ENCODE peak calls at places on chromosome 13, in nine cellular contexts. U is tibial artery; V is CD8-positive, alpha-beta memory T cell; N is CD4-positive, alpha-beta T cell; K is PC-3; W is esophagus squamous epithelium; H is left ventricle myocardium inferior; Y is mammary epithelial cell; T is neuronal stem cell. F is an unnamed sample.

GRCh38 chr13:78978381-78978998 is 319.5 kb upstream of the OBI1 start:
- DNase-seq in U (no peak), V (peak; percentile 3), N (no peak), K (peak; percentile 68), W (peak; percentile 0), H (no peak), Y (peak; percentile 37), T (peak; percentile 54), F (no peak)

GRCh38 chr13:64819081-64819480 is 2411.1 kb downstream of the PCDH9 start:
- DNase-seq in U (no peak), V (no peak), N (no peak), K (no peak), W (no peak), H (no peak), Y (no peak), T (no peak), F (no peak)

GRCh38 chr13:61202042-61202441 is 213.6 kb downstream of the PCDH20 start:
- DNase-seq in U (no peak), V (no peak), N (no peak), K (no peak), W (no peak), H (no peak), Y (no peak), T (no peak), F (no peak)

GRCh38 chr13:57644106-57644505 is 12.6 kb downstream of the PCDH17 start:
- DNase-seq in U (no peak), V (no peak), N (no peak), K (no peak), W (no peak), H (no peak), Y (no peak), T (no peak), F (no peak)

GRCh38 chr13:45219938-45220375 is 19.1 kb upstream of the KCTD4 start:
- DNase-seq in U (no peak), V (no peak), N (no peak), K (peak; percentile 93), W (no peak), H (no peak), Y (peak; percentile 98), T (no peak), F (no peak)

GRCh38 chr13:20465218-20465879 is 60.3 kb downstream of the CRYL1 start:
- DNase-seq in U (no peak), V (no peak), N (no peak), K (peak; percentile 75), W (no peak), H (no peak), Y (peak; percentile 28), T (no peak), F (no peak)

GRCh38 chr13:78595458-78595818 is 7.9 kb downstream of the POU4F1 start:
- DNase-seq in U (no peak), V (no peak), N (no peak), K (no peak), W (no peak), H (no peak), Y (no peak), T (no peak), F (no peak)

GRCh38 chr13:98599502-98600328 is 22.8 kb upstream of the STK24 start:
- DNase-seq in U (no peak), V (no peak), N (no peak), K (no peak), W (no peak), H (no peak), Y (no peak), T (peak; percentile 23), F (no peak)

GRCh38 chr13:27622102-27622820 is 569 bp downstream of the POLR1D start:
- DNase-seq in U (no peak), V (no peak), N (no peak), K (peak; percentile 5), W (no peak), H (no peak), Y (no peak), T (no peak), F (no peak)

GRCh38 chr13:47904891-47905290 is 96.2 kb downstream of the SUCLA2 start:
- DNase-seq in U (no peak), V (no peak), N (no peak), K (no peak), W (no peak), H (no peak), Y (no peak), T (no peak), F (no peak)

GRCh38 chr13:21837841-21838551 is 167.1 kb downstream of the FGF9 start:
- DNase-seq in U (no peak), V (no peak), N (no peak), K (no peak), W (no peak), H (no peak), Y (no peak), T (no peak), F (no peak)

GRCh38 chr13:78376822-78377221 is 226.5 kb downstream of the POU4F1 start:
- DNase-seq in U (no peak), V (no peak), N (no peak), K (no peak), W (no peak), H (no peak), Y (no peak), T (no peak), F (no peak)

GRCh38 chr13:107743100-107743499 is 472.2 kb downstream of the LIG4 start:
- DNase-seq in U (no peak), V (no peak), N (no peak), K (peak; percentile 32), W (no peak), H (no peak), Y (no peak), T (no peak), F (no peak)

GRCh38 chr13:107742544-107742943 is 472.8 kb downstream of the LIG4 start:
- DNase-seq in U (no peak), V (no peak), N (no peak), K (no peak), W (no peak), H (no peak), Y (no peak), T (no peak), F (no peak)

GRCh38 chr13:107743983-107744382 is 471.4 kb downstream of the LIG4 start:
- DNase-seq in U (no peak), V (no peak), N (no peak), K (peak; percentile 27), W (no peak), H (no peak), Y (no peak), T (no peak), F (no peak)

DNA sequence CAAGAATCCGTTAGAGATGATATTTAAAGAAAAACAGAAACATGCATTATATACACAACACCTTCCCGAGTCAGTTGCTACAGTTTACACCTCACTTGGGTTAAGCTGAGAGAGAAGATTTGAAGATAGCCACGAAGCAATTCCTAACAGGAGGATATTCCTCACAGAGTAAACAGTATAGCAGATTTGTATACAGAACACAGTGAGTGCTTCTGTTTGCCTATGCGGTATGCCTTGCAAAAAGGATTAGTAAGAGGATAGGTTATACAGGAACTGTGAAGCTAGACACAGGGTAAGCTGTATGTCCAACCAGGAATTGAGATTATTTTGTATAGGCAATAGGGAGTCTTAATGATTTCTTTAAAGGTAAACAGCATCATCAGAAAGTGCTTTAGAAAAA is 471.8 kb downstream of the LIG4 start:
- DNase-seq in U (no peak), V (no peak), N (no peak), K (peak; percentile 71), W (no peak), H (no peak), Y (no peak), T (no peak), F (no peak)
- H3K27ac ChIP-seq in U (no peak overlapping the region), V (no peak overlapping the region), N (no peak overlapping the region), K (peak overlapping the region; percentile 68), W (no peak overlapping the region), H (no peak overlapping the region), Y (no peak overlapping the region), T (no peak overlapping the region), F (no peak overlapping the region)

DNA sequence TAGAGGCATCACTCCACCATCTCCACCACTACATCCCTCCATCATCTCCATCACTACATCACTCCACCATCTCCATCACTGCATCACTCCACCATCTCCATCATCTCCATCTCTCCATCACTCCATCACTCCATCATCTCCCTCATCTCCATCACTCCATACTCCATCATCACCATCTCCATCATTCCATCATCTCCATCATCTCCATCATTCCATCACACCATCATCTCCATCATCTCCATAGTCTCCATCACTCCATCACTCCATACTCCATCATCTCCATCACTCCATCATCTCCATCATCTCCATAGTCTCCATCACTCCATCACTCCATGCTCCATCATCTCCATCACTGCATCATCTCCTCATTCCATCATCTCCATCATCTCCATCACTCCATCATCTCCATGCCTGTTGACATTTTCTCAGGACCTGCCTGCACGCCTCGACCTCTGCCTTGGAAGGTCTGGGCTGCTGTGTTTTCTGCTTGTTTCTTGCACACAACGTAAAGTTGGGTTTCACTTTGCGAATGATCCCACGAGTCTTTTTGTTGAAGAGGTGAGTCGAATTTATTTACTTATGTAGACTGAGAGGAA is 21.2 kb upstream of the RASA3 start:
- DNase-seq in U (no peak), V (no peak), N (no peak), K (no peak), W (no peak), H (no peak), Y (no peak), T (no peak), F (no peak)
- H3K27ac ChIP-seq in U (peak overlapping the region; percentile 18), V (no peak overlapping the region), N (no peak overlapping the region), K (no peak overlapping the region), W (no peak overlapping the region), H (no peak overlapping the region), Y (no peak overlapping the region), T (no peak overlapping the region), F (no peak overlapping the region)

DNA sequence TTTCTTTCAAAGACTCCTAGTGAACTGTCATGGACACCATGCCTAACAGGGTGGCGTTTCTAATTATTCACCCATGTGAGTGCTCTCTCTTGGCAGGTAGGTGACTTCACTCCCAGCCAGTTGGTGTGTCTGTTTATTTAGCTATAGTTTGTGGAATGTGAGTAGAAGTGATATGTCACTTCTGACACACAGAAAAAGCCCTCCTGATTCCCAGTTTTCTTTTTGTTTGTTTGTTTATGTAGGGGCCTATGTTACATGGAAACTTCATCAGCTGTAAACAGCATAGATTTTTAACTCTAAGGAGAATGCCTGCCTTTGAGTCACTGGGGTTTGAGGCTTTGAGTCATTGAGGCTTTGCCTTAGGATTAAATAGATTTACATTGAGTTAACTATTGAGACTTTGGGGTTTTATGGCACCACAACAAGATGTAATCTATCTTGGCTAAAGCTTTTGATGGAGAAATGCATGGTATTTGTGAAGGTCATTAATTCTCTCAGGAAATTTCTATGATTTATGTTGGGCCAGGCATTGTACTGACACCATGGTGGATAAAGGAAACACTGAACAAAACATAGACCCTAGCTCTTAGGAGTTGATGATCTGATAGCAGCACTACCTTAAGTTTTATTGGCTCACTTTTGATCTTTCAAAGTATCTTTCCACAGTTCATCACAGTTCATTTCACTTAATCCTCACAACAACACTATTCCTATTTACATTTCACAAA is 45.3 kb downstream of the UFM1 start:
- DNase-seq in U (no peak), V (no peak), N (no peak), K (peak; percentile 87), W (no peak), H (no peak), Y (peak; percentile 86), T (no peak), F (no peak)
- H3K27ac ChIP-seq in U (no peak overlapping the region), V (no peak overlapping the region), N (no peak overlapping the region), K (peak overlapping the region; percentile 88), W (no peak overlapping the region), H (no peak overlapping the region), Y (peak overlapping the region; percentile 62), T (no peak overlapping the region), F (no peak overlapping the region)

DNA sequence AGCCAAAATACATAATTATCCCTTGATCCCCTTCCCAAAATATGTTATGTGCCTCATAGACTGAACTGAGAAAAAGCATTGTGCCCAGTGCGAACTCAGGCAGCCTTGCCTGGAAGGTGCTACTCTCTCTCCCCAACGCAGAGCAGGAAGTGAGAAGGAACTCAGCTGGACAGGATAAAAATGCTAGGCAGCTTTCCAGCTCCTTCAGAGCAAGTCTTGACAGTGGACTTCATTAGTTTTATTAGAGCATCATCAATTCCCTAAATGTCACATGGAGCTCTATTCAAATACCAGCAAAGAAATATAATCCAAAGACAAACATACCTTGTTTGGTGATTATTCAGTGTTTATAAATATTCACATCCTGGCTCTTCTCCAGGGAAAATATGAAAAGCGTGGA is 202.4 kb downstream of the RFC3 start:
- DNase-seq in U (no peak), V (no peak), N (no peak), K (peak; percentile 60), W (no peak), H (no peak), Y (no peak), T (no peak), F (no peak)
- H3K27ac ChIP-seq in U (no peak overlapping the region), V (no peak overlapping the region), N (no peak overlapping the region), K (no peak overlapping the region), W (no peak overlapping the region), H (no peak overlapping the region), Y (no peak overlapping the region), T (no peak overlapping the region), F (no peak overlapping the region)